ENCODE peak calls at places on chromosome 15, in seven cellular contexts. One of them, this sample, is unnamed. For H3K36me3 and H3K4me1, the result is how much of the 10 kb centered on the place peaks cover.

GRCh38 chr15:91572110-91572509 is 281.4 kb upstream of the SLCO3A1 start:
- DNase-seq in right lobe of liver: no peak
- DNase-seq in breast epithelium: peak
- DNase-seq in heart right ventricle: no peak
- DNase-seq in mucosa of descending colon: no peak
- DNase-seq in OCI-LY7: no peak
- DNase-seq in kidney: no peak
- DNase-seq in this sample: no peak

GRCh38 chr15:76117181-76117580 is 57.4 kb downstream of the TMEM266 start:
- DNase-seq in right lobe of liver: no peak
- DNase-seq in breast epithelium: no peak
- DNase-seq in heart right ventricle: no peak
- DNase-seq in mucosa of descending colon: no peak
- DNase-seq in OCI-LY7: no peak
- DNase-seq in kidney: no peak
- DNase-seq in this sample: no peak

GRCh38 chr15:59963925-59964324 is 40.2 kb upstream of the FOXB1 start:
- DNase-seq in right lobe of liver: no peak
- DNase-seq in breast epithelium: no peak
- DNase-seq in heart right ventricle: no peak
- DNase-seq in mucosa of descending colon: no peak
- DNase-seq in OCI-LY7: no peak
- DNase-seq in kidney: no peak
- DNase-seq in this sample: no peak

GRCh38 chr15:73723146-73723545 is 30.0 kb downstream of the INSYN1 start:
- DNase-seq in right lobe of liver: no peak
- DNase-seq in breast epithelium: no peak
- DNase-seq in heart right ventricle: no peak
- DNase-seq in mucosa of descending colon: no peak
- DNase-seq in OCI-LY7: no peak
- DNase-seq in kidney: no peak
- DNase-seq in this sample: no peak

GRCh38 chr15:63990449-63990848 is 55.8 kb downstream of the DAPK2 start:
- DNase-seq in right lobe of liver: no peak
- DNase-seq in breast epithelium: no peak
- DNase-seq in heart right ventricle: no peak
- DNase-seq in mucosa of descending colon: no peak
- DNase-seq in OCI-LY7: no peak
- DNase-seq in kidney: no peak
- DNase-seq in this sample: no peak

GRCh38 chr15:36483409-36483808 is 96.0 kb upstream of the CDIN1 start:
- DNase-seq in right lobe of liver: no peak
- DNase-seq in breast epithelium: no peak
- DNase-seq in heart right ventricle: no peak
- DNase-seq in mucosa of descending colon: no peak
- DNase-seq in OCI-LY7: no peak
- DNase-seq in kidney: no peak
- DNase-seq in this sample: no peak

GRCh38 chr15:43187544-43188155 is 2.4 kb downstream of the CCNDBP1 start:
- DNase-seq in right lobe of liver: no peak
- DNase-seq in breast epithelium: no peak
- DNase-seq in heart right ventricle: no peak
- DNase-seq in mucosa of descending colon: no peak
- DNase-seq in OCI-LY7: peak
- DNase-seq in kidney: no peak
- DNase-seq in this sample: no peak

GRCh38 chr15:84955089-84955848 is 26.4 kb upstream of the PDE8A start:
- DNase-seq in right lobe of liver: peak
- DNase-seq in breast epithelium: peak
- DNase-seq in heart right ventricle: peak
- DNase-seq in mucosa of descending colon: peak
- DNase-seq in OCI-LY7: peak
- DNase-seq in kidney: peak
- DNase-seq in this sample: peak

GRCh38 chr15:94667109-94667508 is 435.7 kb downstream of the MCTP2 start:
- DNase-seq in right lobe of liver: no peak
- DNase-seq in breast epithelium: no peak
- DNase-seq in heart right ventricle: no peak
- DNase-seq in mucosa of descending colon: no peak
- DNase-seq in OCI-LY7: no peak
- DNase-seq in kidney: no peak
- DNase-seq in this sample: no peak

GRCh38 chr15:57747206-57747605 is 40.7 kb downstream of the POLR2M start:
- DNase-seq in right lobe of liver: no peak
- DNase-seq in breast epithelium: no peak
- DNase-seq in heart right ventricle: peak
- DNase-seq in mucosa of descending colon: no peak
- DNase-seq in OCI-LY7: no peak
- DNase-seq in kidney: no peak
- DNase-seq in this sample: no peak

GRCh38 chr15:43370975-43371974 is at the start of the genes TUBGCP4 and ZSCAN29:
- DNase-seq in right lobe of liver: peak
- DNase-seq in breast epithelium: peak
- DNase-seq in heart right ventricle: peak
- DNase-seq in mucosa of descending colon: peak
- DNase-seq in OCI-LY7: peak
- DNase-seq in kidney: peak
- DNase-seq in this sample: peak

GRCh38 chr15:59218099-59218498 is 11.5 kb downstream of the LDHAL6B start:
- DNase-seq in right lobe of liver: no peak
- DNase-seq in breast epithelium: no peak
- DNase-seq in heart right ventricle: no peak
- DNase-seq in mucosa of descending colon: no peak
- DNase-seq in OCI-LY7: no peak
- DNase-seq in kidney: no peak
- DNase-seq in this sample: no peak

GRCh38 chr15:60830479-60830878 is 351.5 kb upstream of the ICE2 start:
- DNase-seq in right lobe of liver: no peak
- DNase-seq in breast epithelium: no peak
- DNase-seq in heart right ventricle: no peak
- DNase-seq in mucosa of descending colon: no peak
- DNase-seq in OCI-LY7: no peak
- DNase-seq in kidney: no peak
- DNase-seq in this sample: no peak

GRCh38 chr15:62545392-62546227 is 380.5 kb upstream of the C2CD4B start:
- DNase-seq in right lobe of liver: no peak
- DNase-seq in breast epithelium: peak
- DNase-seq in heart right ventricle: peak
- DNase-seq in mucosa of descending colon: no peak
- DNase-seq in OCI-LY7: no peak
- DNase-seq in kidney: no peak
- DNase-seq in this sample: peak

DNA sequence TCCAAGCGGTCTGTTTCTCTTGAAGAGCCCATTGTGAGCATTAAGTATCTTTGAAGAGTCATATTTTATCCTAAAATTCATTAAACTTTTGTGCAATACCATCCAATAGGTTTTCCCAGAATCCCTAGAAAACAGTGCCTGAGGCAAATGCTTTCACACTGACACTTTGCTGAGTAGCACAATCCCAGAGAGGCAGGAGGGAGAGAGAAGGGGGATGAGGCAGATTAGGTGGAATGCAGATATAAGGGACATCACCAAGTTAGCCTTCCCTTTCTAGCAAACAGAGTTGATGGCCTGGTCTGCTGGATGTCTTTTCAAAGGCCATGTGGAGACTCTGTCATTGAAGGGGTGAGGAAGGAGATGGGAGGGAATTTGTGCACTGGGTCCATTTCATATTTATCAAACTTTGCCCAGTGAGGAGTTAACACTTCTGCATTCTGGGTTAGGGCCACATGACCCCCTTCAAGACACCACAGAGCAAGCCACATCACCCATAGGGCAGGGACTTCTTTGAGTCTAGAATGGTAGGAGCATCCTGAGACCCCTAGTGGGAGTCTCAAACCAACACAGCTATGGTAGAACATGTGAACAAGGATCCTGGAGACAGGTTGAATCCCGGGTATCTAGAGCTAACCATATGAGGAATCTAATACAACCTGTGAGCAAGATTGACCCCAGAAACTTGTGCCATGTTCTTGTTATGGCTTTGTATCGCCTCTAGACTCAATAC is 32.0 kb upstream of the SEMA6D start:
- DNase-seq in right lobe of liver: no peak
- DNase-seq in breast epithelium: no peak
- DNase-seq in heart right ventricle: no peak
- DNase-seq in mucosa of descending colon: no peak
- DNase-seq in OCI-LY7: no peak
- DNase-seq in kidney: no peak
- DNase-seq in this sample: no peak
- TF ChIP-seq CTCF in right lobe of liver: no peak
- TF ChIP-seq CTCF in breast epithelium: no peak
- TF ChIP-seq CTCF in heart right ventricle: no peak
- TF ChIP-seq CTCF in mucosa of descending colon: no peak
- TF ChIP-seq CTCF in OCI-LY7: no peak
- TF ChIP-seq CTCF in kidney: no peak
- TF ChIP-seq CTCF in this sample: no peak

GRCh38 chr15:48422401-48422800 is 91.2 kb downstream of the DUT start:
- DNase-seq in right lobe of liver: no peak
- DNase-seq in breast epithelium: no peak
- DNase-seq in heart right ventricle: no peak
- DNase-seq in mucosa of descending colon: no peak
- DNase-seq in OCI-LY7: no peak
- DNase-seq in kidney: no peak
- DNase-seq in this sample: no peak
- H3K36me3 ChIP-seq in right lobe of liver: under half
- H3K36me3 ChIP-seq in breast epithelium: under half
- H3K36me3 ChIP-seq in heart right ventricle: under half
- H3K36me3 ChIP-seq in mucosa of descending colon: under half
- H3K36me3 ChIP-seq in OCI-LY7: under half
- H3K36me3 ChIP-seq in kidney: under half
- H3K36me3 ChIP-seq in this sample: under half

GRCh38 chr15:99574502-99574901 is 8.7 kb downstream of the MEF2A start:
- DNase-seq in right lobe of liver: no peak
- DNase-seq in breast epithelium: no peak
- DNase-seq in heart right ventricle: no peak
- DNase-seq in mucosa of descending colon: no peak
- DNase-seq in OCI-LY7: no peak
- DNase-seq in kidney: no peak
- DNase-seq in this sample: peak
- H3K4me1 ChIP-seq in right lobe of liver: under half
- H3K4me1 ChIP-seq in breast epithelium: under half
- H3K4me1 ChIP-seq in heart right ventricle: half or more
- H3K4me1 ChIP-seq in mucosa of descending colon: under half
- H3K4me1 ChIP-seq in OCI-LY7: under half
- H3K4me1 ChIP-seq in kidney: under half
- H3K4me1 ChIP-seq in this sample: under half

GRCh38 chr15:26087395-26087794 is 224.3 kb upstream of the ATP10A start:
- DNase-seq in right lobe of liver: no peak
- DNase-seq in breast epithelium: no peak
- DNase-seq in heart right ventricle: no peak
- DNase-seq in mucosa of descending colon: no peak
- DNase-seq in OCI-LY7: no peak
- DNase-seq in kidney: no peak
- DNase-seq in this sample: no peak
- TF ChIP-seq CTCF in right lobe of liver: no peak
- TF ChIP-seq CTCF in breast epithelium: no peak
- TF ChIP-seq CTCF in heart right ventricle: no peak
- TF ChIP-seq CTCF in mucosa of descending colon: no peak
- TF ChIP-seq CTCF in OCI-LY7: no peak
- TF ChIP-seq CTCF in kidney: no peak
- TF ChIP-seq CTCF in this sample: no peak

DNA sequence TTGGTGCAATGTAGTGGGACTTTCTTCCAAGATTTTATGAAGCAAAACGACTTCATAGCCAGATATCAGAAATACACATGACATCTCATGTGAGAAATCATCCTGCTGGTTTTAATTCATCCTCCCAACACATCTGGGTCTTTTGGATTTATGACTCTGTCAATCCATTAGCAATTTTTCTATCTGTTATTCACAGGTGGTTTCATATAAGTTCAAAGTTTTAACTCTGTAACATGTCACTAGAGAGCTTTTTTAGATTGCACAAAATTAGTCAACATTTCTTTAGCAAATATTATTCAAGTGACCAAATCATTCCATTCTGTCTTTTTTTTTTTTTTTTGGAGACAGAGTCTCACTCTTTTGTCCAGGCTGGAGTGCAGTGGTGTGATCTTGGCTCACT is 30.4 kb downstream of the SQOR start:
- DNase-seq in right lobe of liver: no peak
- DNase-seq in breast epithelium: no peak
- DNase-seq in heart right ventricle: no peak
- DNase-seq in mucosa of descending colon: no peak
- DNase-seq in OCI-LY7: no peak
- DNase-seq in kidney: no peak
- DNase-seq in this sample: no peak
- H3K36me3 ChIP-seq in right lobe of liver: under half
- H3K36me3 ChIP-seq in breast epithelium: under half
- H3K36me3 ChIP-seq in heart right ventricle: under half
- H3K36me3 ChIP-seq in mucosa of descending colon: under half
- H3K36me3 ChIP-seq in OCI-LY7: under half
- H3K36me3 ChIP-seq in kidney: under half
- H3K36me3 ChIP-seq in this sample: under half

DNA sequence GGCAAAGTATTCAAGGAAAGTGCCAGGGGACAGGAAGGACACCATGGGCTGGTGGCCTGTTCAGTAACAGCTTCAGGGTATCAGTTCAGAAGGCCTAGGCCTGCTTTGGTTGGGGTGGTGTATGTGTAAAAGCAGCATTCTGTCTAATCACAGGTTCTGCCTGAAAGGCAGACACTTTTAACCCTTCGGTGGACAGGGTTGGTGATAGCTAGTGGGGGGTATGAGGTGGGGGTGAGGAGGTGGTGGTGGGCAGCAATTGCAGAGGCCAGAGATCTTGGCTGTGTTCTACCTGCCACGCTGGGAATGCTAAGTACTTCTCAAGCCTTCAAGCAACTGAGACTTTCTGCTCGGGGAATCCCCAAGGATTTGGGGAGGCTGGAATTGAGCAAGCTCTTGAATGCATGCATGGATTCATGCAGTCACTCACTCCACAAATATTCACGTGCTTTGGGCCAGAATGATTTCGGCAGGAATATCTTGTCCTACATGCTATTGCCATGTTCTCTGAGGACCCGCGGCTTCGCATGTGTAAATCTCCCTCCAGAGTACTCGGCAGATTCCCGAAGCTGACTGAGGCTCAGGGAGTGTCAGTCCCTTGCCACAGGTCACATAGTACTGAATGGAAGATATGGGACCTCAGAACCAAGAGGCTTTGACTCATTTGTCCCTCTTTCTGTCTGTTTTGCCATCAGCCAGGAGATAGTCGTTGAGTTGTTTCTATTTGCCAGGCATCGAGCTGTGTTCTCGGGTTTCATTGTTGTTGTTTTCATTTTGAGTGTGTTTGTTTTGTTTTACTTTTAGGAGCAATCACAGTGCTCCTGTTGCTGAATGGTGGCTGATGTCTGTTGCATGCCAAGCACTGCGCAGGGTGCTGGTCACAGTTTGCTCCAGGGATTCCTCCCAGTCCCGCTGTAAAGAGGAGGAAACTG is 65.5 kb downstream of the SMAD3 start:
- DNase-seq in right lobe of liver: no peak
- DNase-seq in breast epithelium: no peak
- DNase-seq in heart right ventricle: no peak
- DNase-seq in mucosa of descending colon: no peak
- DNase-seq in OCI-LY7: no peak
- DNase-seq in kidney: no peak
- DNase-seq in this sample: no peak
- H3K4me1 ChIP-seq in right lobe of liver: half or more
- H3K4me1 ChIP-seq in breast epithelium: under half
- H3K4me1 ChIP-seq in heart right ventricle: half or more
- H3K4me1 ChIP-seq in mucosa of descending colon: under half
- H3K4me1 ChIP-seq in OCI-LY7: under half
- H3K4me1 ChIP-seq in kidney: half or more
- H3K4me1 ChIP-seq in this sample: under half

This sample was measured in Peyer's patch.